ENCODE peak calls at places on chromosomes 13 and 19, in four cellular contexts. One of them, this sample, is unnamed.

GRCh38 chr13:107650081-107650701 is 565.1 kb downstream of the LIG4 start:
- DNase-seq in GM23338: peak
- DNase-seq in IMR-90: peak
- DNase-seq in fibroblast of lung: peak
- DNase-seq in this sample: no peak

GRCh38 chr19:51772977-51773376 is 12.0 kb downstream of the FPR2 start:
- DNase-seq in GM23338: peak
- DNase-seq in IMR-90: no peak
- DNase-seq in fibroblast of lung: no peak
- DNase-seq in this sample: no peak

GRCh38 chr19:39138221-39139211 is 12.9 kb downstream of the PAK4 start:
- DNase-seq in GM23338: no peak
- DNase-seq in IMR-90: no peak
- DNase-seq in fibroblast of lung: no peak
- DNase-seq in this sample: peak

GRCh38 chr19:17103177-17103576 is 27.6 kb downstream of the MYO9B start:
- DNase-seq in GM23338: peak
- DNase-seq in IMR-90: peak
- DNase-seq in fibroblast of lung: no peak
- DNase-seq in this sample: peak

GRCh38 chr13:57286511-57287098 is 119.6 kb downstream of the PRR20E start:
- DNase-seq in GM23338: no peak
- DNase-seq in IMR-90: no peak
- DNase-seq in fibroblast of lung: no peak
- DNase-seq in this sample: no peak

GRCh38 chr13:79631260-79631659 is 150.3 kb downstream of the NDFIP2 start:
- DNase-seq in GM23338: peak
- DNase-seq in IMR-90: peak
- DNase-seq in fibroblast of lung: peak
- DNase-seq in this sample: peak

GRCh38 chr13:92187378-92187989 is 789.1 kb downstream of the GPC5 start:
- DNase-seq in GM23338: peak
- DNase-seq in IMR-90: peak
- DNase-seq in fibroblast of lung: peak
- DNase-seq in this sample: peak

GRCh38 chr13:24270639-24271131 is 38.7 kb upstream of the C1QTNF9 start:
- DNase-seq in GM23338: peak
- DNase-seq in IMR-90: peak
- DNase-seq in fibroblast of lung: peak
- DNase-seq in this sample: peak

GRCh38 chr19:5369962-5370367 is 29.4 kb upstream of the PTPRS start:
- DNase-seq in GM23338: peak
- DNase-seq in IMR-90: no peak
- DNase-seq in fibroblast of lung: peak
- DNase-seq in this sample: peak

GRCh38 chr19:7748756-7749155 is 1.4 kb upstream of the CD209 start:
- DNase-seq in GM23338: peak
- DNase-seq in IMR-90: peak
- DNase-seq in fibroblast of lung: no peak
- DNase-seq in this sample: peak
- TF ChIP-seq CTCF in GM23338: peak
- TF ChIP-seq CTCF in IMR-90: no peak
- TF ChIP-seq CTCF in fibroblast of lung: no peak
- TF ChIP-seq CTCF in this sample: peak

DNA sequence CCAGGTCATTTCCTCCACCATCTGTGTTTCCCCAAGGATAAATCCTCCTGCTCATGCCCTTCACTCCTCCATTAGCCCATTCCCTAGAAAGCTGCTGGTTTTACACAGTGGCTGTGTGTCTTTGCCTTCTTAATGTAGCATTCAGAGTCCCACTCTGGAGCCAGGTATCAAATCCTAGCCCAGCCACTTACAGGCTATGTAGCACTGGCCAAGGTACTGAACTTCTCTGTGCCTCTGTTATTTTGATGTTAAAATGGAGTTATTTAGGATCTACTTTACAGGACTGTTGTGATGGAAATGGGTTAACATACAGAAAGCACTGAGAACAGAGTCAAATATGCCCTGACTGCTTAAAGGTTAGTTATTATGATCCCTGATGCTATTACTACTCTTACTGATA is 1.5 kb upstream of the ZSCAN4 start:
- DNase-seq in GM23338: peak
- DNase-seq in IMR-90: no peak
- DNase-seq in fibroblast of lung: no peak
- DNase-seq in this sample: no peak
- H3K27ac ChIP-seq in GM23338: no peak
- H3K27ac ChIP-seq in IMR-90: no peak
- H3K27ac ChIP-seq in fibroblast of lung: no peak
- H3K27ac ChIP-seq in this sample: no peak

GRCh38 chr19:54162241-54162805 is 2.8 kb upstream of the LENG1 start:
- DNase-seq in GM23338: peak
- DNase-seq in IMR-90: peak
- DNase-seq in fibroblast of lung: peak
- DNase-seq in this sample: peak
- H2AFZ ChIP-seq in GM23338: no peak
- H2AFZ ChIP-seq in IMR-90: peak
- H2AFZ ChIP-seq in fibroblast of lung: peak
- H2AFZ ChIP-seq in this sample: peak

DNA sequence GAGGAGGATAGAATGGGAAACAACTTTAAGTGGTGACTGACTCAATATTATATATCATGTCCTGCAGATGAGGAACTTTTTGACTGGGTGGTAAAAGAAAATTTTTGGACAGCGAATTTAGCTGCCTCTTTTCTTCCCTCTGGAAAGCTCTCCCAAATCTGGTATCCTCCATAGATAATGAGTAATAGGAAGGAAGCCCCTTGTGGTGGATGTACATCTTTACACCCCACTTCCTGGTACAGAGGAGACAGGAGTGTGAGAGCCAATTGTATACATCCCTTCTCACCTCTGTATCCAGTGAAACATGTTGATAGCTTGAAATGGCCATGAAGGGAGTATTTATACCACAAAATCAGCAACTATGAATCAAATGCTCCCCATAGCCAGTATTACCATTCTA is 17.2 kb upstream of the TDRD3 start:
- DNase-seq in GM23338: peak
- DNase-seq in IMR-90: no peak
- DNase-seq in fibroblast of lung: no peak
- DNase-seq in this sample: no peak
- TF ChIP-seq CTCF in GM23338: peak
- TF ChIP-seq CTCF in IMR-90: no peak
- TF ChIP-seq CTCF in fibroblast of lung: no peak
- TF ChIP-seq CTCF in this sample: no peak

GRCh38 chr19:1874554-1875185 is 10.6 kb downstream of the ABHD17A start:
- DNase-seq in GM23338: no peak
- DNase-seq in IMR-90: no peak
- DNase-seq in fibroblast of lung: no peak
- DNase-seq in this sample: peak
- H3K27ac ChIP-seq in GM23338: peak
- H3K27ac ChIP-seq in IMR-90: peak
- H3K27ac ChIP-seq in fibroblast of lung: peak
- H3K27ac ChIP-seq in this sample: peak

GRCh38 chr13:108957369-108958012 is 328.1 kb downstream of the MYO16 start:
- DNase-seq in GM23338: peak
- DNase-seq in IMR-90: peak
- DNase-seq in fibroblast of lung: peak
- DNase-seq in this sample: no peak
- H2AFZ ChIP-seq in GM23338: no peak
- H2AFZ ChIP-seq in IMR-90: peak
- H2AFZ ChIP-seq in fibroblast of lung: peak
- H2AFZ ChIP-seq in this sample: peak

GRCh38 chr13:94712812-94713555 is 639 bp upstream of the SOX21 start:
- DNase-seq in GM23338: peak
- DNase-seq in IMR-90: peak
- DNase-seq in fibroblast of lung: peak
- DNase-seq in this sample: peak

GRCh38 chr13:94712287-94712811 is at the start of gene SOX21:
- DNase-seq in GM23338: peak
- DNase-seq in IMR-90: no peak
- DNase-seq in fibroblast of lung: no peak
- DNase-seq in this sample: peak

GRCh38 chr13:94713556-94714182 is 1.3 kb upstream of the SOX21 start:
- DNase-seq in GM23338: peak
- DNase-seq in IMR-90: no peak
- DNase-seq in fibroblast of lung: no peak
- DNase-seq in this sample: peak

GRCh38 chr13:94711561-94712286 is 621 bp downstream of the SOX21 start:
- DNase-seq in GM23338: peak
- DNase-seq in IMR-90: no peak
- DNase-seq in fibroblast of lung: peak
- DNase-seq in this sample: peak

DNA sequence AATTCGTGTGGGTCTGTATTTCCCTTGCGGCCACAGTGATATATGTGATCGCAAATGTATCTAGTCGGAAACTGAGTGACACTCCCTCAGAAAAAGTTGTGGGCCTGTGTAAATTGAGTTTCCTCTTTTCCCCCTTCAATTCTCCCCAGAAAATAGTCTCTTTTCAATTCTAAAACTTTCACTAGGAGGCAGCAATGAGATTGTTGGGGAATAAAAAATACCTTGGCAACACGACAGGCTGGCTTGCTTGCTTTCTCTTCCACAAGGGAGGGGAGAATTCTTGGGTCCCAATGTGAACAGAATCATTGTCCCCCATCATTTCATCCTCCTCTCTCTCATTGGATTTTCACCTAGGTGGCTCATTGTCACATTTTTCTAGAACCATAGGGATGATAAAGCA is 3.7 kb upstream of the SOX21 start:
- DNase-seq in GM23338: peak
- DNase-seq in IMR-90: no peak
- DNase-seq in fibroblast of lung: no peak
- DNase-seq in this sample: no peak
- TF ChIP-seq CTCF in GM23338: peak
- TF ChIP-seq CTCF in IMR-90: no peak
- TF ChIP-seq CTCF in fibroblast of lung: peak
- TF ChIP-seq CTCF in this sample: no peak

DNA sequence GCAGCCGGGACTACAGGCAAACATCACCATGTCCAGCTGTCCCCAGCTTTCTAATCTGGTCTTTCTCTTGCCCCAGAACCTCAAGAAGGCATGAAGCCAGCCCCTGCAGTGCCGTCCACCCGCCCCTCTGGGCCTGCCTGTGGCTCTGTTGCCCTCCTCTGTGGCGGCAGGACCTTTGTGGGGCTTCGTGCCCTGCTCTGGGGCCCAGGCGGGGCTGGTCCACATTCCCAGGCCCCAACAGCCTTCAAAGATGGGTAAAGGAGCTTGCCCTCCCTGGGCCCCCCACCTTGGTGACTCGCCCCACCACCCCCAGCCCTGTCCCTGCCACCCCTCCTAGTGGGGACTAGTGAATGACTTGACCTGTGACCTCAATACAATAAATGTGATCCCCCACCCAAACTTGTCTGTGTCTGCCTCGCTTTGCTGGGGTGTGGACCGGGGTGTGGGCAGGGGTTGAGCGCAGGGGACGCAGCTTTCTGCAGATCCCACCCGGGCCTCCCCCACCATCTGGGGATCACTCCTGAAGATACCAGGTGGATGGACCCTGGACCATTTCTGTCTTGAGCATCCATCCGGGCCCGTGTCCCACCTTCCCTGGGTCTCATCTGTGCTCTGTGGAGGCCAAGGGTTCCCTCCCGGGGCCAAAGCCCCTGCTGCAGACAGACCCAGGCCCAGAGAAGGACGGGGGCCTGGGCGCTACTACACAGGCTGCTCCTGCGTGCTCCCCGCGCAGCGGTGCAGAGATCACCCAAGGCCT is 15.3 kb downstream of the PRKCSH start:
- DNase-seq in GM23338: no peak
- DNase-seq in IMR-90: no peak
- DNase-seq in fibroblast of lung: no peak
- DNase-seq in this sample: peak
- H3K27ac ChIP-seq in GM23338: peak
- H3K27ac ChIP-seq in IMR-90: no peak
- H3K27ac ChIP-seq in fibroblast of lung: no peak
- H3K27ac ChIP-seq in this sample: no peak